ENCODE peak calls at places on chromosomes 7 and 10, in five cellular contexts. Z is T1000, T is H4, D is neural progenitor cell, A is T-helper 9 cell. N is an unnamed sample.

GRCh38 chr10:95628786-95629185 is 27.7 kb downstream of the ALDH18A1 start:
- DNase-seq in A (no peak), D (no peak), Z (no peak), T (no peak), N (no peak)

GRCh38 chr10:59648711-59649201 is 60.9 kb downstream of the SLC16A9 start:
- DNase-seq in A (no peak), T (no peak), Z (peak; percentile 27), D (peak; percentile 52), N (peak; percentile 36)

GRCh38 chr10:10489765-10490164 is 527.9 kb upstream of the CELF2 start:
- DNase-seq in D (no peak), T (no peak), A (no peak), Z (no peak), N (no peak)

GRCh38 chr7:1979591-1980560 is 252.9 kb downstream of the MAD1L1 start:
- DNase-seq in A (no peak), D (no peak), Z (no peak), T (no peak), N (peak; percentile 47)

GRCh38 chr10:71040890-71041590 is 152.7 kb upstream of the PCBD1 start:
- DNase-seq in D (no peak), A (no peak), Z (no peak), T (no peak), N (no peak)

GRCh38 chr7:46525876-46526275 is 604.8 kb upstream of the IGFBP3 start:
- DNase-seq in D (no peak), Z (no peak), A (no peak), T (peak; percentile 76), N (no peak)

GRCh38 chr7:35249537-35249907 is 4.4 kb downstream of the TBX20 start:
- DNase-seq in D (no peak), T (peak; percentile 52), Z (no peak), A (no peak), N (peak; percentile 68)

GRCh38 chr10:122648599-122649428 is 50.8 kb downstream of the C10orf120 start:
- DNase-seq in T (no peak), Z (no peak), D (peak; percentile 72), A (no peak), N (peak; percentile 82)

GRCh38 chr10:89624020-89624419 is 21.0 kb downstream of the PANK1 start:
- DNase-seq in T (no peak), D (no peak), A (no peak), Z (no peak), N (no peak)

GRCh38 chr10:118102116-118102515 is 55.4 kb upstream of the RAB11FIP2 start:
- DNase-seq in D (no peak), T (no peak), Z (no peak), A (no peak), N (no peak)

GRCh38 chr7:45649560-45650346 is 75.6 kb downstream of the ADCY1 start:
- DNase-seq in Z (no peak), D (no peak), A (no peak), T (no peak), N (no peak)

GRCh38 chr10:13920031-13920430 is 333.3 kb downstream of the PRPF18 start:
- DNase-seq in D (no peak), Z (no peak), A (no peak), T (no peak), N (no peak)

GRCh38 chr10:71478966-71479365 is 82.2 kb downstream of the CDH23 start:
- DNase-seq in A (no peak), T (no peak), Z (no peak), D (no peak), N (no peak)

GRCh38 chr7:157594306-157594705 is 257.5 kb downstream of the DNAJB6 start:
- DNase-seq in D (no peak), T (no peak), Z (no peak), A (no peak), N (no peak)

GRCh38 chr7:34837316-34837715 is 179.3 kb downstream of the NPSR1 start:
- DNase-seq in A (no peak), T (peak; percentile 89), Z (no peak), D (no peak), N (no peak)

GRCh38 chr10:49527061-49527460 is 11.9 kb downstream of the ERCC6 start:
- DNase-seq in Z (no peak), D (no peak), A (no peak), T (no peak), N (no peak)

GRCh38 chr10:3784510-3785250 is at the start of gene KLF6:
- DNase-seq in Z (no peak), D (peak; percentile 67), A (peak; percentile 35), T (no peak), N (peak; percentile 37)

GRCh38 chr7:87600130-87601124 is at the start of gene ABCB1:
- DNase-seq in T (peak; percentile 77), A (peak; percentile 31), D (peak; percentile 79), Z (peak; percentile 52), N (peak; percentile 86)

GRCh38 chr10:17005621-17006566 is 123.7 kb downstream of the CUBN start:
- DNase-seq in A (no peak), T (no peak), D (no peak), Z (no peak), N (no peak)

GRCh38 chr7:30713397-30713796 is 31.1 kb upstream of the CRHR2 start:
- DNase-seq in T (no peak), D (no peak), A (no peak), Z (no peak), N (no peak)

GRCh38 chr10:22505923-22506685 is 160.8 kb downstream of the SPAG6 start:
- DNase-seq in A (no peak), T (no peak), Z (no peak), D (no peak), N (no peak)

GRCh38 chr10:26567349-26567721 is 129.2 kb downstream of the APBB1IP start:
- DNase-seq in D (no peak), T (no peak), A (no peak), Z (no peak), N (no peak)

N was measured in GM23338.